ENCODE peak calls at places on chromosomes 13 and 19, in six cellular contexts. K is ELR; B is HTR-8/SVneo; N is neuronal stem cell; P is stimulated activated CD4-positive, alpha-beta T cell treated with anti-CD3 and anti-CD28 coated beads, Interleukin-2, amount 100 ng/mL, for 48 hours; T is midbrain. Y is an unnamed sample.

GRCh38 chr13:75960538-75960994 is 324.4 kb downstream of the LMO7 start:
- DNase-seq in K (no peak), B (no peak), P (no peak), N (no peak), T (no peak), Y (no peak)

GRCh38 chr19:2249010-2249866 is at the start of gene AMH:
- DNase-seq in N (no peak), P (no peak), T (no peak), B (no peak), K (no peak), Y (no peak)

GRCh38 chr13:40116008-40116407 is 460.5 kb downstream of the COG6 start:
- DNase-seq in T (no peak), P (no peak), K (peak), B (peak), N (no peak), Y (peak)

GRCh38 chr13:21690955-21691354 is 20.1 kb downstream of the FGF9 start:
- DNase-seq in T (no peak), N (no peak), B (no peak), K (no peak), P (no peak), Y (no peak)

GRCh38 chr19:49366110-49366509 is 2.4 kb downstream of the DKKL1 start:
- DNase-seq in T (no peak), B (no peak), K (no peak), N (no peak), P (no peak), Y (no peak)

GRCh38 chr13:27449936-27450828 is at the start of gene MTIF3:
- DNase-seq in P (peak), T (peak), N (peak), B (peak), K (peak), Y (peak)

GRCh38 chr13:36445806-36446423 is 13.6 kb downstream of the CCNA1 start:
- DNase-seq in P (no peak), K (peak), N (no peak), B (no peak), T (no peak), Y (no peak)

GRCh38 chr19:14775855-14776254 is 2.5 kb downstream of the ADGRE2 start:
- DNase-seq in B (no peak), K (no peak), P (no peak), N (no peak), T (no peak), Y (no peak)

GRCh38 chr13:25286308-25286968 is 850 bp downstream of the MTMR6 start:
- DNase-seq in P (no peak), K (peak), N (peak), T (peak), B (no peak), Y (no peak)

GRCh38 chr13:43911871-43912270 is 32.2 kb downstream of the LACC1 start:
- DNase-seq in P (no peak), B (no peak), K (no peak), T (no peak), N (no peak), Y (no peak)

GRCh38 chr13:58630794-58631193 is 999.2 kb downstream of the PCDH17 start:
- DNase-seq in P (no peak), N (no peak), B (no peak), K (no peak), T (no peak), Y (no peak)